ENCODE peak calls at places on chromosomes 4 and X, in four cellular contexts. One of them, this sample, is unnamed.
A peak's percentile ranks its signal among the peaks of the same experiment; 100 is the strongest.

GRCh38 chr4:35125995-35126712 is 1118.2 kb downstream of the ARAP2 start:
- DNase-seq in stimulated activated CD8-positive, alpha-beta memory T cell treated with anti-CD3 and anti-CD28 coated beads, Interleukin-4, amount 100 ng/mL, for 24 hours: no peak
- DNase-seq in activated T-helper 1 cell treated with Interleukin-2 at 50 U/mL for 16 hours: no peak
- DNase-seq in pons: no peak
- DNase-seq in this sample: no peak

GRCh38 chrX:124086411-124086810 is 124.9 kb downstream of the STAG2 start:
- DNase-seq in pons: no peak
- DNase-seq in activated T-helper 1 cell treated with Interleukin-2 at 50 U/mL for 16 hours: no peak
- DNase-seq in stimulated activated CD8-positive, alpha-beta memory T cell treated with anti-CD3 and anti-CD28 coated beads, Interleukin-4, amount 100 ng/mL, for 24 hours: no peak
- DNase-seq in this sample: no peak

GRCh38 chr4:86564795-86565194 is 29.3 kb upstream of the PTPN13 start:
- DNase-seq in activated T-helper 1 cell treated with Interleukin-2 at 50 U/mL for 16 hours: no peak
- DNase-seq in pons: no peak
- DNase-seq in stimulated activated CD8-positive, alpha-beta memory T cell treated with anti-CD3 and anti-CD28 coated beads, Interleukin-4, amount 100 ng/mL, for 24 hours: no peak
- DNase-seq in this sample: no peak

GRCh38 chr4:123564758-123565346 is 168.3 kb downstream of the SPRY1 start:
- DNase-seq in activated T-helper 1 cell treated with Interleukin-2 at 50 U/mL for 16 hours: peak; percentile 4
- DNase-seq in stimulated activated CD8-positive, alpha-beta memory T cell treated with anti-CD3 and anti-CD28 coated beads, Interleukin-4, amount 100 ng/mL, for 24 hours: peak; percentile 5
- DNase-seq in pons: peak; percentile 86
- DNase-seq in this sample: peak; percentile 70

GRCh38 chr4:173013232-173013932 is 155.2 kb upstream of the GALNT7 start:
- DNase-seq in activated T-helper 1 cell treated with Interleukin-2 at 50 U/mL for 16 hours: peak; percentile 20
- DNase-seq in pons: peak; percentile 53
- DNase-seq in stimulated activated CD8-positive, alpha-beta memory T cell treated with anti-CD3 and anti-CD28 coated beads, Interleukin-4, amount 100 ng/mL, for 24 hours: peak; percentile 4
- DNase-seq in this sample: peak; percentile 60

GRCh38 chr4:118206627-118207026 is 146.2 kb downstream of the PRSS12 start:
- DNase-seq in stimulated activated CD8-positive, alpha-beta memory T cell treated with anti-CD3 and anti-CD28 coated beads, Interleukin-4, amount 100 ng/mL, for 24 hours: no peak
- DNase-seq in pons: no peak
- DNase-seq in activated T-helper 1 cell treated with Interleukin-2 at 50 U/mL for 16 hours: no peak
- DNase-seq in this sample: peak; percentile 2

GRCh38 chr4:7507381-7507780 is 72.7 kb upstream of the PSAPL1 start:
- DNase-seq in activated T-helper 1 cell treated with Interleukin-2 at 50 U/mL for 16 hours: no peak
- DNase-seq in pons: no peak
- DNase-seq in stimulated activated CD8-positive, alpha-beta memory T cell treated with anti-CD3 and anti-CD28 coated beads, Interleukin-4, amount 100 ng/mL, for 24 hours: no peak
- DNase-seq in this sample: no peak

GRCh38 chrX:77622233-77622632 is 163.8 kb downstream of the ATRX start:
- DNase-seq in pons: no peak
- DNase-seq in activated T-helper 1 cell treated with Interleukin-2 at 50 U/mL for 16 hours: no peak
- DNase-seq in stimulated activated CD8-positive, alpha-beta memory T cell treated with anti-CD3 and anti-CD28 coated beads, Interleukin-4, amount 100 ng/mL, for 24 hours: no peak
- DNase-seq in this sample: peak; percentile 4

GRCh38 chr4:148060264-148061138 is 328.6 kb downstream of the ARHGAP10 start:
- DNase-seq in stimulated activated CD8-positive, alpha-beta memory T cell treated with anti-CD3 and anti-CD28 coated beads, Interleukin-4, amount 100 ng/mL, for 24 hours: no peak
- DNase-seq in pons: no peak
- DNase-seq in activated T-helper 1 cell treated with Interleukin-2 at 50 U/mL for 16 hours: no peak
- DNase-seq in this sample: no peak

GRCh38 chrX:50812995-50813842 is 775 bp downstream of the SHROOM4 start:
- DNase-seq in stimulated activated CD8-positive, alpha-beta memory T cell treated with anti-CD3 and anti-CD28 coated beads, Interleukin-4, amount 100 ng/mL, for 24 hours: no peak
- DNase-seq in activated T-helper 1 cell treated with Interleukin-2 at 50 U/mL for 16 hours: no peak
- DNase-seq in pons: no peak
- DNase-seq in this sample: peak; percentile 16

GRCh38 chr4:153547520-153547919 is 81.4 kb downstream of the TMEM131L start:
- DNase-seq in pons: no peak
- DNase-seq in activated T-helper 1 cell treated with Interleukin-2 at 50 U/mL for 16 hours: no peak
- DNase-seq in stimulated activated CD8-positive, alpha-beta memory T cell treated with anti-CD3 and anti-CD28 coated beads, Interleukin-4, amount 100 ng/mL, for 24 hours: no peak
- DNase-seq in this sample: no peak

GRCh38 chr4:150582881-150583286 is 933 bp downstream of the MAB21L2 start:
- DNase-seq in activated T-helper 1 cell treated with Interleukin-2 at 50 U/mL for 16 hours: no peak
- DNase-seq in pons: no peak
- DNase-seq in stimulated activated CD8-positive, alpha-beta memory T cell treated with anti-CD3 and anti-CD28 coated beads, Interleukin-4, amount 100 ng/mL, for 24 hours: no peak
- DNase-seq in this sample: no peak

GRCh38 chr4:26985836-26986235 is 125.2 kb downstream of the STIM2 start:
- DNase-seq in activated T-helper 1 cell treated with Interleukin-2 at 50 U/mL for 16 hours: no peak
- DNase-seq in pons: no peak
- DNase-seq in stimulated activated CD8-positive, alpha-beta memory T cell treated with anti-CD3 and anti-CD28 coated beads, Interleukin-4, amount 100 ng/mL, for 24 hours: no peak
- DNase-seq in this sample: no peak

GRCh38 chrX:129876734-129877395 is 29.1 kb upstream of the UTP14A start:
- DNase-seq in pons: no peak
- DNase-seq in activated T-helper 1 cell treated with Interleukin-2 at 50 U/mL for 16 hours: no peak
- DNase-seq in stimulated activated CD8-positive, alpha-beta memory T cell treated with anti-CD3 and anti-CD28 coated beads, Interleukin-4, amount 100 ng/mL, for 24 hours: no peak
- DNase-seq in this sample: peak; percentile 53

GRCh38 chr4:106546380-106546779 is 177.8 kb upstream of the GIMD1 start:
- DNase-seq in pons: no peak
- DNase-seq in stimulated activated CD8-positive, alpha-beta memory T cell treated with anti-CD3 and anti-CD28 coated beads, Interleukin-4, amount 100 ng/mL, for 24 hours: no peak
- DNase-seq in activated T-helper 1 cell treated with Interleukin-2 at 50 U/mL for 16 hours: no peak
- DNase-seq in this sample: no peak

GRCh38 chr4:147741190-147741788 is 9.4 kb downstream of the ARHGAP10 start:
- DNase-seq in stimulated activated CD8-positive, alpha-beta memory T cell treated with anti-CD3 and anti-CD28 coated beads, Interleukin-4, amount 100 ng/mL, for 24 hours: no peak
- DNase-seq in pons: no peak
- DNase-seq in activated T-helper 1 cell treated with Interleukin-2 at 50 U/mL for 16 hours: no peak
- DNase-seq in this sample: peak; percentile 77